ENCODE peak calls at places on chromosomes 13 and 19, in nine cellular contexts. One of them, this sample, is unnamed.

GRCh38 chr19:4638330-4638729 is 986 bp upstream of the TNFAIP8L1 start:
- DNase-seq in lower lobe of right lung: no peak
- DNase-seq in A549: no peak
- DNase-seq in fibroblast of lung: no peak
- DNase-seq in breast epithelium: no peak
- DNase-seq in uterus: no peak
- DNase-seq in cardiac muscle cell: peak
- DNase-seq in suprapubic skin: no peak
- DNase-seq in IMR-90: no peak
- DNase-seq in this sample: peak

GRCh38 chr13:71242191-71242590 is 624.8 kb downstream of the DACH1 start:
- DNase-seq in lower lobe of right lung: peak
- DNase-seq in A549: no peak
- DNase-seq in fibroblast of lung: peak
- DNase-seq in breast epithelium: no peak
- DNase-seq in uterus: no peak
- DNase-seq in cardiac muscle cell: peak
- DNase-seq in suprapubic skin: no peak
- DNase-seq in IMR-90: no peak
- DNase-seq in this sample: peak

GRCh38 chr19:55441692-55442321 is 1.3 kb downstream of the SHISA7 start:
- DNase-seq in lower lobe of right lung: no peak
- DNase-seq in A549: no peak
- DNase-seq in fibroblast of lung: no peak
- DNase-seq in breast epithelium: no peak
- DNase-seq in uterus: no peak
- DNase-seq in cardiac muscle cell: no peak
- DNase-seq in suprapubic skin: no peak
- DNase-seq in IMR-90: no peak
- DNase-seq in this sample: peak

GRCh38 chr13:98503175-98504028 is 73.5 kb downstream of the STK24 start:
- DNase-seq in lower lobe of right lung: no peak
- DNase-seq in A549: no peak
- DNase-seq in fibroblast of lung: peak
- DNase-seq in breast epithelium: no peak
- DNase-seq in uterus: no peak
- DNase-seq in cardiac muscle cell: no peak
- DNase-seq in suprapubic skin: peak
- DNase-seq in IMR-90: peak
- DNase-seq in this sample: no peak

GRCh38 chr13:28355822-28356371 is 139.0 kb downstream of the FLT1 start:
- DNase-seq in lower lobe of right lung: no peak
- DNase-seq in A549: no peak
- DNase-seq in fibroblast of lung: no peak
- DNase-seq in breast epithelium: no peak
- DNase-seq in uterus: no peak
- DNase-seq in cardiac muscle cell: peak
- DNase-seq in suprapubic skin: no peak
- DNase-seq in IMR-90: peak
- DNase-seq in this sample: no peak

GRCh38 chr13:97224544-97225324 is 2.6 kb downstream of the MBNL2 start:
- DNase-seq in lower lobe of right lung: no peak
- DNase-seq in A549: no peak
- DNase-seq in fibroblast of lung: peak
- DNase-seq in breast epithelium: peak
- DNase-seq in uterus: no peak
- DNase-seq in cardiac muscle cell: peak
- DNase-seq in suprapubic skin: peak
- DNase-seq in IMR-90: peak
- DNase-seq in this sample: no peak

GRCh38 chr13:95527955-95528354 is 24.6 kb upstream of the CLDN10 start:
- DNase-seq in lower lobe of right lung: no peak
- DNase-seq in A549: no peak
- DNase-seq in fibroblast of lung: no peak
- DNase-seq in breast epithelium: no peak
- DNase-seq in uterus: no peak
- DNase-seq in cardiac muscle cell: no peak
- DNase-seq in suprapubic skin: no peak
- DNase-seq in IMR-90: no peak
- DNase-seq in this sample: no peak

GRCh38 chr19:16386619-16387240 is 62.1 kb downstream of the KLF2 start:
- DNase-seq in lower lobe of right lung: no peak
- DNase-seq in A549: peak
- DNase-seq in fibroblast of lung: peak
- DNase-seq in breast epithelium: no peak
- DNase-seq in uterus: peak
- DNase-seq in cardiac muscle cell: peak
- DNase-seq in suprapubic skin: no peak
- DNase-seq in IMR-90: peak
- DNase-seq in this sample: peak

GRCh38 chr13:21242236-21242635 is 65.8 kb downstream of the MRPL57 start:
- DNase-seq in lower lobe of right lung: no peak
- DNase-seq in A549: no peak
- DNase-seq in fibroblast of lung: no peak
- DNase-seq in breast epithelium: no peak
- DNase-seq in uterus: no peak
- DNase-seq in cardiac muscle cell: no peak
- DNase-seq in suprapubic skin: no peak
- DNase-seq in IMR-90: no peak
- DNase-seq in this sample: no peak

GRCh38 chr13:73809561-73809960 is 324.6 kb downstream of the KLF12 start:
- DNase-seq in lower lobe of right lung: no peak
- DNase-seq in A549: no peak
- DNase-seq in fibroblast of lung: peak
- DNase-seq in breast epithelium: no peak
- DNase-seq in uterus: no peak
- DNase-seq in cardiac muscle cell: peak
- DNase-seq in suprapubic skin: no peak
- DNase-seq in IMR-90: peak
- DNase-seq in this sample: no peak

GRCh38 chr13:104372128-104372527 is 1305.9 kb upstream of the SLC10A2 start:
- DNase-seq in lower lobe of right lung: no peak
- DNase-seq in A549: no peak
- DNase-seq in fibroblast of lung: no peak
- DNase-seq in breast epithelium: no peak
- DNase-seq in uterus: no peak
- DNase-seq in cardiac muscle cell: peak
- DNase-seq in suprapubic skin: no peak
- DNase-seq in IMR-90: no peak
- DNase-seq in this sample: no peak

GRCh38 chr13:33509642-33510229 is 224.2 kb upstream of the STARD13 start:
- DNase-seq in lower lobe of right lung: no peak
- DNase-seq in A549: no peak
- DNase-seq in fibroblast of lung: no peak
- DNase-seq in breast epithelium: no peak
- DNase-seq in uterus: peak
- DNase-seq in cardiac muscle cell: peak
- DNase-seq in suprapubic skin: peak
- DNase-seq in IMR-90: no peak
- DNase-seq in this sample: peak

GRCh38 chr13:66519259-66519658 is 710.9 kb downstream of the PCDH9 start:
- DNase-seq in lower lobe of right lung: no peak
- DNase-seq in A549: no peak
- DNase-seq in fibroblast of lung: no peak
- DNase-seq in breast epithelium: no peak
- DNase-seq in uterus: no peak
- DNase-seq in cardiac muscle cell: no peak
- DNase-seq in suprapubic skin: no peak
- DNase-seq in IMR-90: no peak
- DNase-seq in this sample: no peak

GRCh38 chr13:51240178-51240577 is 18.0 kb downstream of the FAM124A start:
- DNase-seq in lower lobe of right lung: no peak
- DNase-seq in A549: no peak
- DNase-seq in fibroblast of lung: no peak
- DNase-seq in breast epithelium: no peak
- DNase-seq in uterus: no peak
- DNase-seq in cardiac muscle cell: no peak
- DNase-seq in suprapubic skin: no peak
- DNase-seq in IMR-90: no peak
- DNase-seq in this sample: no peak

GRCh38 chr13:51243832-51244231 is 21.6 kb downstream of the FAM124A start:
- DNase-seq in lower lobe of right lung: no peak
- DNase-seq in A549: no peak
- DNase-seq in fibroblast of lung: no peak
- DNase-seq in breast epithelium: no peak
- DNase-seq in uterus: no peak
- DNase-seq in cardiac muscle cell: no peak
- DNase-seq in suprapubic skin: no peak
- DNase-seq in IMR-90: no peak
- DNase-seq in this sample: no peak

GRCh38 chr13:51243227-51243626 is 21.0 kb downstream of the FAM124A start:
- DNase-seq in lower lobe of right lung: no peak
- DNase-seq in A549: no peak
- DNase-seq in fibroblast of lung: no peak
- DNase-seq in breast epithelium: no peak
- DNase-seq in uterus: no peak
- DNase-seq in cardiac muscle cell: no peak
- DNase-seq in suprapubic skin: no peak
- DNase-seq in IMR-90: no peak
- DNase-seq in this sample: no peak

GRCh38 chr13:51241720-51242119 is 19.5 kb downstream of the FAM124A start:
- DNase-seq in lower lobe of right lung: no peak
- DNase-seq in A549: no peak
- DNase-seq in fibroblast of lung: peak
- DNase-seq in breast epithelium: no peak
- DNase-seq in uterus: peak
- DNase-seq in cardiac muscle cell: peak
- DNase-seq in suprapubic skin: no peak
- DNase-seq in IMR-90: no peak
- DNase-seq in this sample: no peak

DNA sequence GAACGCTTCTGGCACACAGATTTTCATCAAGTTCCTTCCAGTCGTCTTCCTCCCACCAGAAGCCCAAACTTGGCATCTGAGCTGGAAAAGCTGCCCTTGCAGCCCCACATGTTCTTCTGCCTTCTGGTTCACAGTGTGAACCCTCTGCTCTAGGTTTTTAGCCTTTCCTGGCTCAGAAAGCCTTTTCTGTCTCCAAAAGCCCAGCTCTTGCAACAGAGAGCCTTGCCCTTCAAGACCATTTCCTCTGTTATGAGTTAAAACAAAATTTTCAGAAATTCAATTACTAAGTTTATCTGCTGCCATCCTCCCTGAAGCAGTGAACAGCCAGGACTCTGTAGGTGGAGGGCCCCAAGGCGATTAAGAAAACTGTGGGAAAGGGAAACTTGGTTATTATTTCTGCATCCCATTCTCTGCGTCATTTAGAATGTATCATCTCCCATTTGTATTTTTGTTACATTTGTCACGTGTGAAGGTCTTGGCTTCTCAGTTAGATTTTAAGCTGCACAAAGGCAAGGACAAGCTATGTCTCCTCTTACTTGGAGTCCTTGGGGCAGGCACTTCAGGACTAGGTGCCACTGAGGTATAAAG is 18.8 kb downstream of the FAM124A start:
- DNase-seq in lower lobe of right lung: no peak
- DNase-seq in A549: no peak
- DNase-seq in fibroblast of lung: no peak
- DNase-seq in breast epithelium: no peak
- DNase-seq in uterus: peak
- DNase-seq in cardiac muscle cell: peak
- DNase-seq in suprapubic skin: no peak
- DNase-seq in IMR-90: no peak
- DNase-seq in this sample: no peak
- H3K27ac ChIP-seq in lower lobe of right lung: no peak
- H3K27ac ChIP-seq in A549: no peak
- H3K27ac ChIP-seq in fibroblast of lung: no peak
- H3K27ac ChIP-seq in breast epithelium: peak
- H3K27ac ChIP-seq in uterus: peak
- H3K27ac ChIP-seq in cardiac muscle cell: no peak
- H3K27ac ChIP-seq in suprapubic skin: no peak
- H3K27ac ChIP-seq in IMR-90: no peak
- H3K27ac ChIP-seq in this sample: peak

GRCh38 chr13:60398949-60399589 is 2.0 kb downstream of the TDRD3 start:
- DNase-seq in lower lobe of right lung: no peak
- DNase-seq in A549: no peak
- DNase-seq in fibroblast of lung: peak
- DNase-seq in breast epithelium: no peak
- DNase-seq in uterus: no peak
- DNase-seq in cardiac muscle cell: peak
- DNase-seq in suprapubic skin: no peak
- DNase-seq in IMR-90: peak
- DNase-seq in this sample: no peak
- H3K27ac ChIP-seq in lower lobe of right lung: peak
- H3K27ac ChIP-seq in A549: peak
- H3K27ac ChIP-seq in fibroblast of lung: no peak
- H3K27ac ChIP-seq in breast epithelium: peak
- H3K27ac ChIP-seq in uterus: peak
- H3K27ac ChIP-seq in cardiac muscle cell: peak
- H3K27ac ChIP-seq in suprapubic skin: peak
- H3K27ac ChIP-seq in IMR-90: no peak
- H3K27ac ChIP-seq in this sample: no peak

DNA sequence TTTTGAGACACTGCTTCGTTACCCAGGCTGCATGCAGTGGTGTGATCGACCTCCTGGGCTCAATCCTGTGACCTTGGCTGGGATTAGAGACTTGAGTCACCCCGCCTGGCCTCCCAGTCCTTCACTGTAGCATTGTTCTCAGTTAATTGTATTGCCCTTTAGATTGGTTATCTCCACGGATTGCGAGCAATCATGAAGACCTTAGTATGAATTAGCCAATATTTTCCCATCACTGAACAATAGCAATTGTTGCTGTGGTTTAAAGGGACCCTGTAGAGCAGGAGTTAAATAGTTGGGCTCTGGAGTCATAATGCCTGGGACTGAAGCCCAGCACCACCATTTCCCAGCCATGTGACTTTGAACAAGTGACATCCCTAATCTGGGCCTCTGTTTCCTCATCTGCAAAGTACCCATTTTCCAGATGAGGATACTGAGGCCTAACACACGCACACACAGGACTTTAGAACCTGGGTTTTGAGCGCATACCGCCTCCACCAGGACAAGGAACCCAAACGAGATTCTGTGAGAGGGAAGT is 8.4 kb downstream of the PPP1R14A start:
- DNase-seq in lower lobe of right lung: no peak
- DNase-seq in A549: no peak
- DNase-seq in fibroblast of lung: no peak
- DNase-seq in breast epithelium: no peak
- DNase-seq in uterus: no peak
- DNase-seq in cardiac muscle cell: peak
- DNase-seq in suprapubic skin: no peak
- DNase-seq in IMR-90: no peak
- DNase-seq in this sample: no peak
- H3K27ac ChIP-seq in lower lobe of right lung: no peak
- H3K27ac ChIP-seq in A549: no peak
- H3K27ac ChIP-seq in fibroblast of lung: no peak
- H3K27ac ChIP-seq in breast epithelium: peak
- H3K27ac ChIP-seq in uterus: peak
- H3K27ac ChIP-seq in cardiac muscle cell: no peak
- H3K27ac ChIP-seq in suprapubic skin: no peak
- H3K27ac ChIP-seq in IMR-90: no peak
- H3K27ac ChIP-seq in this sample: no peak

DNA sequence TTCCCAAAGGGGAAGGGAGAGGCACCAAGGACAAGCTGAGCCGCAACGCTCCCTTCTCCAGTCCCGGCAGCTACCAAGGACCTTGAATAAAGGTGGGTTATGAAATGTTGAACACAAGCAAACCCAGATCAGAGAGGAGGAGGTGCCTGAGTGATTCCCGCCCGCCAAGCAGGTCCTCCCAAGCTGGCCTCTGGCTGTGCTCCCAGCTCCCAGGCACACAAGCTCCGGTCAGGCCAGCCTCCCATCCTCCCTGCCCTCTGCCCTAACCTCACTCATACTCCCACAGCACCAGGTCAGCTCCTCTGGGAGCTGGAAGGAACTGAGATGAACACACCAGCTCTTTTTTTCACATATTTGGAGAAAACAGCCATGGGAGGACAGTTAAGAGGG is 3.7 kb downstream of the NAPA start:
- DNase-seq in lower lobe of right lung: no peak
- DNase-seq in A549: no peak
- DNase-seq in fibroblast of lung: no peak
- DNase-seq in breast epithelium: no peak
- DNase-seq in uterus: peak
- DNase-seq in cardiac muscle cell: peak
- DNase-seq in suprapubic skin: no peak
- DNase-seq in IMR-90: no peak
- DNase-seq in this sample: no peak
- H3K27ac ChIP-seq in lower lobe of right lung: peak
- H3K27ac ChIP-seq in A549: no peak
- H3K27ac ChIP-seq in fibroblast of lung: peak
- H3K27ac ChIP-seq in breast epithelium: peak
- H3K27ac ChIP-seq in uterus: peak
- H3K27ac ChIP-seq in cardiac muscle cell: no peak
- H3K27ac ChIP-seq in suprapubic skin: peak
- H3K27ac ChIP-seq in IMR-90: no peak
- H3K27ac ChIP-seq in this sample: peak

This sample was measured in right cardiac atrium.